ENCODE peak calls at places on chromosomes 1 and 21, in four cellular contexts. W is brain microvascular endothelial cell, J is cardiac fibroblast, H is AG04450. V is an unnamed sample.

GRCh38 chr1:15966081-15966955 is 9.6 kb downstream of the ZBTB17 start:
- DNase-seq in W (no peak), J (peak), H (no peak), V (no peak)

GRCh38 chr1:233518344-233518743 is 95.6 kb upstream of the KCNK1 start:
- DNase-seq in W (no peak), J (peak), H (no peak), V (peak)

GRCh38 chr1:205521646-205522150 is 17.2 kb downstream of the CDK18 start:
- DNase-seq in W (no peak), J (no peak), H (no peak), V (no peak)

GRCh38 chr1:46174448-46175231 is at the start of gene TSPAN1:
- DNase-seq in W (no peak), J (peak), H (no peak), V (no peak)

GRCh38 chr1:231935856-231936255 is 309.3 kb downstream of the DISC1 start:
- DNase-seq in W (no peak), J (no peak), H (no peak), V (no peak)

GRCh38 chr1:170285027-170285426 is 139.3 kb downstream of the NTMT2 start:
- DNase-seq in W (no peak), J (no peak), H (no peak), V (no peak)

GRCh38 chr1:181456551-181456950 is 26.8 kb upstream of the CACNA1E start:
- DNase-seq in W (no peak), J (no peak), H (no peak), V (no peak)

GRCh38 chr1:55015123-55015522 is 16.4 kb downstream of the BSND start:
- DNase-seq in W (no peak), J (no peak), H (no peak), V (no peak)

GRCh38 chr1:23673086-23673813 is 18.4 kb upstream of the RPL11 start:
- DNase-seq in W (peak), J (peak), H (peak), V (no peak)

GRCh38 chr1:10796029-10796944 is at the start of gene CASZ1:
- DNase-seq in W (peak), J (peak), H (peak), V (peak)

GRCh38 chr1:205613854-205614412 is 17.9 kb downstream of the ELK4 start:
- DNase-seq in W (no peak), J (no peak), H (no peak), V (no peak)

GRCh38 chr1:177243773-177244172 is 73.0 kb downstream of the BRINP2 start:
- DNase-seq in W (no peak), J (no peak), H (no peak), V (no peak)

GRCh38 chr1:79920970-79921669 is 914.6 kb upstream of the ADGRL4 start:
- DNase-seq in W (no peak), J (no peak), H (no peak), V (no peak)

GRCh38 chr1:113255728-113256347 is 134.5 kb upstream of the MAGI3 start:
- DNase-seq in W (no peak), J (no peak), H (no peak), V (no peak)

GRCh38 chr1:4028139-4028501 is 128.0 kb upstream of the C1orf174 start:
- DNase-seq in W (no peak), J (no peak), H (no peak), V (no peak)

GRCh38 chr1:46549697-46550681 is 1.5 kb downstream of the KNCN start:
- DNase-seq in W (peak), J (peak), H (no peak), V (no peak)

GRCh38 chr1:168485048-168485447 is 58.7 kb downstream of the XCL2 start:
- DNase-seq in W (peak), J (peak), H (no peak), V (no peak)

GRCh38 chr1:247357781-247358211 is 26.1 kb upstream of the ZNF496 start:
- DNase-seq in W (peak), J (peak), H (peak), V (no peak)

GRCh38 chr1:111294390-111294789 is 3.7 kb downstream of the CHIA start:
- DNase-seq in W (no peak), J (no peak), H (no peak), V (no peak)

GRCh38 chr1:24443241-24443656 is 27.6 kb downstream of the NIPAL3 start:
- DNase-seq in W (no peak), J (peak), H (no peak), V (no peak)

GRCh38 chr1:93604411-93604810 is 77.2 kb downstream of the BCAR3 start:
- DNase-seq in W (no peak), J (no peak), H (no peak), V (no peak)

GRCh38 chr21:44650973-44651675 is 3.3 kb downstream of the KRTAP12-4 start:
- DNase-seq in W (no peak), J (no peak), H (no peak), V (no peak)

GRCh38 chr1:156480015-156480368 is 20.6 kb downstream of the MEF2D start:
- DNase-seq in W (no peak), J (no peak), H (no peak), V (no peak)

GRCh38 chr21:45142916-45143315 is 68.5 kb downstream of the ADARB1 start:
- DNase-seq in W (no peak), J (no peak), H (no peak), V (no peak)

DNA sequence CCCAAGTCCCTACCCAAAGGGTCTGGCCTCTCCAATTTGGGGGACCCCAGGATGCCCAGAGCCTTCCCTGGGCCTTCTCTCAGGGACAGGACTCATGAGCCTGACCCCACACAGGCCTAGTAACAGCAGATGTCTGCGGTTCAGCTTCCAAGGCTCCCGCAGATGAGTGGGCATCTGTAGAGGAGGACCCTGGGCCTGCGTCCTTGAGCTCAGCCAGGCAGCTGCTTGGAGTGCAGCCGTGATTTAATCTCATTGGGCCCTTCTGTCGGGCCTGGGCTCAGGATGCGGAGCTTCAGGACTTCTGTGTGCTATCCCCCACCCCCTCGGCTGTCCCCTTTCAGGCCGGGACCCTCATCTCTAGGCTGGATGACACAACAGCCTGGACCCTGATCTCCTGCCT is 35.4 kb downstream of the IGSF21 start:
- DNase-seq in W (no peak), J (no peak), H (no peak), V (no peak)
- H3K4me3 ChIP-seq in W (no peak), J (no peak), H (no peak), V (no peak)

GRCh38 chr1:239952348-239953307 is 139.1 kb upstream of the FMN2 start:
- DNase-seq in W (peak), J (peak), H (no peak), V (no peak)
- TF ChIP-seq CTCF in W (peak), J (peak), H (peak), V (peak)

GRCh38 chr21:36702622-36702968 is 3.7 kb downstream of the SIM2 start:
- DNase-seq in W (no peak), J (no peak), H (no peak), V (no peak)
- H3K4me3 ChIP-seq in W (no peak), J (no peak), H (no peak), V (no peak)

DNA sequence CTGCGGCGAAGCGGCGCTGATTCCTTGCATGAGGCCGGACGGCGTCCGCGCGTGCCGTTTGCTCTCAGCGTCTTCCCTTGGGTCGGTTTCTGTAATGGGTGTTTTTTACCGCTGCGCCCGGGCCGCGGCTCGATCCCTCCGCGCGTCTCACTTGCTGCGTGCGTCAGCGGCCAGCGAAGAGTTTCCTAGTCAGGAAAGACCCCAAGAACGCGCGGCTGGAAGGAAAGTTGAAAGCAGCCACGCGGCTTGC is 159.9 kb downstream of the RUNX1 start:
- DNase-seq in W (peak), J (peak), H (no peak), V (no peak)
- TF ChIP-seq CTCF in W (no peak), J (no peak), H (no peak), V (no peak)

DNA sequence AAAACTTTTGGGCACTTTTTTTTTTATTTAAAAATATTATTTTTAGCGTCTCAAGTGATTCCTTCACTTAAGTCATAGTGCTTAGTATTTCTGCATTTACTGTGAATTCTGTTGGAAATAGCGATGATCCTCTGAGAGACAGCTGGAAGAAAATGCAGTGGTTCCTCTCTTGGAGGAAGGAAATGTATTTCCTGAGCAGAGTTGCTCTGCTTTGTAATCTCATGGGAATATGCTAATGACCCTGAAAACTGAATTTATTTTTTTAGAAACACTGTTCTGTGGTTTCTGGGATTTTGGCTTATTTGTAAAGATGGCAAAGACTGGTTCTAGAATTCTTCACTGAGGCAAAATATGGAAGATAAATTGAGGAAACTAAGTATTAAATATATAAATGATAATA is 88.9 kb downstream of the NTNG1 start:
- DNase-seq in W (no peak), J (no peak), H (no peak), V (no peak)
- H3K4me3 ChIP-seq in W (no peak), J (no peak), H (no peak), V (no peak)

GRCh38 chr1:151010346-151010726 is 2.1 kb downstream of the PRUNE1 start:
- DNase-seq in W (no peak), J (no peak), H (no peak), V (no peak)

GRCh38 chr1:151009674-151010345 is 1.6 kb downstream of the PRUNE1 start:
- DNase-seq in W (no peak), J (no peak), H (no peak), V (no peak)

GRCh38 chr1:151009206-151009587 is 948 bp downstream of the PRUNE1 start:
- DNase-seq in W (peak), J (peak), H (peak), V (no peak)

GRCh38 chr1:151007853-151008243 is 401 bp upstream of the PRUNE1 start:
- DNase-seq in W (no peak), J (no peak), H (no peak), V (no peak)

DNA sequence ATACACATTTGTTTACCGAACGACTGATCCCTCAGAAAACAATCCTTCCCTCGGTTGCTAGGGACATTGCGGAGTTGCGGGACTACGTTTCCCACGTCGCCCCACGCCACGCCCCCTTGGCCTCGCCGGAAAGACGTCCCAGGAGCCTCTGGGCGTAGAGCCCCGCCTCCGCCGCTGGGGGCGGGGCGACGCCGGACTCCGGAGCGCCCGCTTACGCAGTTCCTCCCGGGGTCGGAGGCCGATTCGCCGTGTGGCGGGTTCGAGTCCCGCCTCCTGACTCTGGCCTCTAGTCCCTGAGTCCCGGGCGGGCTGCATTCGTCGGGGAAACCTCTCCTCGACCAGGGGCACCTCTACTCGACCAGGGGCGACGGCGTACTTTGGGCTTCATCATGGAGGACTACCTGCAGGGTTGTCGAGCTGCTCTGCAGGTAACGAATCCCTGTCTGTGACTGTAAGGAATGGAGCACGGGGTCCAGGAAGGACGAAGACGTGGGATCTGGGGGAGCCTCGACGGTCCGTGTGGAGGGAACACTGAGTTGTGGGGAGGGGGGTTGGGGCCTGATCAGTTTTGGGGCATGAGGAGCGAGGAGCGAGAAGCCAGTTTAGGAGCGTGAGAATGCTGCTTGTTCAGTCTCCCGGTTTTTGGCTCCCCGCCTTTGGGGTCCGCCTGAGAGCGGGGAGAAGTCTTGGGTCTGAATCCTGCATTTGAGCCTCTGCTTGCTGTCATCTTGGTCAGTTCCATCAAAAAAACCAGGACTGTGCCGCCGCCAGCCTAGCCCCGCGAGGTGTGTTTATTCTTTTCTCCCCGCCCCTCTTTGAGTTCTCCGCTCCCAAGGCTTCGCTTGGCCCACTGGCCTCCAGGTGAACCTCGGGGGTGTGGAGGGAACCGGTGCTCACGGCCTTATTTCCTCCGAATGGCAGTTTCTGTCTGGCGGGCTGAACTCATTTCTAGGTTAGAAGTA is at the start of gene PRUNE1:
- DNase-seq in W (peak), J (peak), H (peak), V (peak)
- TF ChIP-seq CTCF in W (no peak), J (no peak), H (no peak), V (no peak)

DNA sequence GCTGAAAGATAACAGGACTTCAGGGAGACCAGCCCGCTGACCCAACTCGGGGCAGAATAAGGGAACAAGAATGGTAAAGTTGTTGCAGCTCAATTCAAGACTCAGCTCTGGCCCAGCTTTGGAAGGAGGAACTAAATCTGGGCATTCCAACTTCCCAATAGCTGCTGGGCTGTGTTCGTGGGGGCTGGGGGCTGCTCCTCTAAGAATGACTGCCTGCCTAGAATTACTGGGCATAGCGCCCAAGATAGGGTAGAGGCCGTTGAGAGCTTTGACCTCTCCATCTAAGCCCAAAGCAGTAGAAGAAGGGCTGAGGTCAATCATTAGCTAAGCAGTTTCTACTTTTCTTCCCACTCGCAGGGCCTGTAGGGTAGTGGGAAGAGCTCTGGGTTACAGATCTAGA is 1.3 kb downstream of the FABP3 start:
- DNase-seq in W (no peak), J (no peak), H (no peak), V (no peak)
- H3K4me3 ChIP-seq in W (no peak), J (no peak), H (no peak), V (no peak)

DNA sequence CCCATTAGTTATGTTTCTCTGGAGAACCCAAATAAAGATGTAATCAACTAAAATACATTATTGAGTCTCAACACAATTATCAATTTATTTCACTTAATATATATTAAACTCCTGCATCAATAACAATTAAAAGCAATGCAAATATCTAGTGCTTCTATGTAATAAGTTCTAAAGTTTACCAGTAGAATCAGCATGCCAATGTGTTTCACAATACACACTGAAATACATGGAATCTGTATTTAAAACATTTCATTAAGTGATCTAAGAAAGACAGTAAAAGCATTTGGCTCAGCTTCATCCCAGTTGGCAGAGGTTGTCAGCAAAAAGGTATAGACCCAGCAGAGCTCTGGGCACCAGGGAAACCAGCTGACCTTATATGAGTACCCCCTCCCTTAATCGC is 63.2 kb downstream of the NIBAN1 start:
- DNase-seq in W (no peak), J (no peak), H (no peak), V (no peak)
- TF ChIP-seq CTCF in W (no peak), J (no peak), H (no peak), V (no peak)

GRCh38 chr1:212916395-212917133 is 33.8 kb upstream of the VASH2 start:
- DNase-seq in W (no peak), J (peak), H (no peak), V (no peak)
- H3K4me3 ChIP-seq in W (peak), J (no peak), H (no peak), V (no peak)

GRCh38 chr1:60132108-60132507 is 58.5 kb upstream of the C1orf87 start:
- DNase-seq in W (no peak), J (no peak), H (no peak), V (no peak)

GRCh38 chr1:60130703-60131102 is 57.1 kb upstream of the C1orf87 start:
- DNase-seq in W (no peak), J (peak), H (no peak), V (no peak)

GRCh38 chr1:60129916-60130315 is 56.3 kb upstream of the C1orf87 start:
- DNase-seq in W (peak), J (peak), H (no peak), V (no peak)

GRCh38 chr1:60126733-60127132 is 53.2 kb upstream of the C1orf87 start:
- DNase-seq in W (no peak), J (peak), H (no peak), V (no peak)
- TF ChIP-seq CTCF in W (peak), J (no peak), H (no peak), V (no peak)

V was measured in HFF-Myc.